ENCODE peak calls at places on chromosomes 2 and 18, in six cellular contexts. S is CD8-positive, alpha-beta memory T cell; B is ovary; F is AG04450; N is HCT116; U is A549. X is an unnamed sample. For H3K9me3, the result is how much of the 10 kb centered on the place peaks cover.

GRCh38 chr18:56492136-56492535 is 146.3 kb downstream of the TXNL1 start:
- DNase-seq in S (no peak), B (no peak), F (no peak), N (no peak), U (no peak), X (no peak)

GRCh38 chr2:1755436-1756191 is 11.3 kb upstream of the PXDN start:
- DNase-seq in S (no peak), B (no peak), F (peak), N (no peak), U (no peak), X (no peak)

GRCh38 chr2:99478632-99479031 is 11.2 kb downstream of the REV1 start:
- DNase-seq in S (no peak), B (no peak), F (no peak), N (no peak), U (no peak), X (no peak)

GRCh38 chr2:98036349-98037000 is 40.7 kb upstream of the TMEM131 start:
- DNase-seq in S (no peak), B (no peak), F (no peak), N (no peak), U (no peak), X (no peak)

GRCh38 chr2:37198681-37199065 is 2.4 kb downstream of the CEBPZOS start:
- DNase-seq in S (no peak), B (no peak), F (no peak), N (no peak), U (no peak), X (no peak)

GRCh38 chr2:165778653-165779451 is 15.2 kb downstream of the GALNT3 start:
- DNase-seq in S (no peak), B (no peak), F (no peak), N (no peak), U (peak), X (no peak)

GRCh38 chr2:111111101-111111755 is 9.5 kb upstream of the BCL2L11 start:
- DNase-seq in S (no peak), B (no peak), F (no peak), N (no peak), U (no peak), X (no peak)

GRCh38 chr2:241565413-241565812 is 6.9 kb downstream of the BOK start:
- DNase-seq in S (no peak), B (no peak), F (no peak), N (no peak), U (no peak), X (no peak)

GRCh38 chr2:160460333-160460731 is 33.3 kb downstream of the RBMS1 start:
- DNase-seq in S (no peak), B (no peak), F (no peak), N (no peak), U (no peak), X (no peak)

GRCh38 chr2:140526575-140526974 is 1604.2 kb downstream of the LRP1B start:
- DNase-seq in S (no peak), B (no peak), F (no peak), N (peak), U (peak), X (no peak)

GRCh38 chr2:67503066-67503795 is 106.1 kb downstream of the ETAA1 start:
- DNase-seq in S (no peak), B (no peak), F (peak), N (no peak), U (peak), X (no peak)

DNA sequence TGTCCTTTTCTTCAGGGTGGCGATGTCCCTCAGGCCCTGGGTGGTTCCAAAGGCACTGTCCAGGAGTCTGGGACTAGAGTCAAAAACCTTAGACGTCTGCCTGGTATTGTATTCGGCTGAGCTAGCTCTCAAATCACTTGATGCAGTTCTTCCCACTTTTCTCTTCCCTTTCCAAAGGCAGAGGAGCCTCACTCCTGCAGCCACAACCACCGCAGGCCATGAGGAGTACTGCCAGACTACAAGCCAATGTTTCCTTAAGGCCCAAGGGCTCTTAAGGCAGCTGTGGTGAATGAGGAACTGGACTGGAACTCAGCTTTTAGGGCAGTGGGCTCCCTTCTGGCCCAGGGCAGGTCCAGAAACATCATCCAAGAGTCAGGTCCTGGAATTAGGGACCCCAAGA is 360.7 kb downstream of the SPAG16 start:
- DNase-seq in S (no peak), B (no peak), F (no peak), N (no peak), U (no peak), X (no peak)
- H3K9me3 ChIP-seq in S (under half), B (under half), F (under half), N (under half), U (under half), X (under half)

DNA sequence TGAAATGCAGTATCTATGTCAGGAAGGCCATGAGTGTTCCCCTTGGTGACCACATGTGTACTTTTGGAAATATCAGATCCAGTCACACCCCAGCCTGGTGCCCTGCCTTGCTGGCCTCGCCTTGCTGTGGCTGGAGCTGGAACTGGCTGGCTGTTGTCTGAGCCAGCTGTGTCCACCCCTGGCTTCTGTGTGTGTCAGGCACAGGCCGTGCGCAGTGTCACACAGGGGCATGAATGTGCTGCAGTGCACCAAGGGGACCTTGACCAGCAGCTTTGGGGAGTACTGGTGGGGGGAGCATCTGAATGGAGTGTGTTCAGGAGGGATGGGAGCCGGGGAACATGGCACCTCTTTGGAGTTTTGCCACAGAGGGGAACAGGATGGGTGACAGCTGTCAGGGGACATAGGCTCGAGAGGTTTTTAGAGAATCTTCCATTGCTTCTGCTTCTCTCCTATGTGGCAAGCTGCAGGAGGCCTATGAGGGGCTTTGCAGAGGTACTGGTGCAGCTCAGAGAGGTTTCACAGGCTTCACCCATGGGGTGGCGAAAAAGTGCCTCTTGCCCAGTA is 44.7 kb upstream of the FAHD2A start:
- DNase-seq in S (no peak), B (no peak), F (no peak), N (no peak), U (no peak), X (no peak)
- H3K9me3 ChIP-seq in S (under half), B (under half), F (under half), N (under half), U (under half), X (under half)

GRCh38 chr2:239846789-239847676 is 178.1 kb downstream of the NDUFA10 start:
- DNase-seq in S (no peak), B (no peak), F (no peak), N (no peak), U (no peak), X (no peak)
- H3K9me3 ChIP-seq in S (under half), B (under half), F (under half), N (under half), U (under half), X (under half)

GRCh38 chr18:44396550-44396949 is 284.1 kb upstream of the SETBP1 start:
- DNase-seq in S (no peak), B (no peak), F (no peak), N (no peak), U (no peak), X (no peak)
- H3K9me3 ChIP-seq in S (under half), B (under half), F (under half), N (under half), U (under half), X (under half)

GRCh38 chr18:52791321-52791720 is 451.3 kb downstream of the DCC start:
- DNase-seq in S (no peak), B (no peak), F (no peak), N (no peak), U (no peak), X (no peak)
- H3K9me3 ChIP-seq in S (under half), B (under half), F (under half), N (under half), U (under half), X (under half)

GRCh38 chr2:95319481-95320343 is 22.6 kb downstream of the KCNIP3 start:
- DNase-seq in S (no peak), B (no peak), F (no peak), N (no peak), U (no peak), X (no peak)

GRCh38 chr2:95320344-95320712 is 23.2 kb downstream of the KCNIP3 start:
- DNase-seq in S (no peak), B (no peak), F (no peak), N (no peak), U (no peak), X (no peak)

GRCh38 chr2:95317123-95317500 is 20.0 kb downstream of the KCNIP3 start:
- DNase-seq in S (no peak), B (no peak), F (no peak), N (no peak), U (no peak), X (no peak)

GRCh38 chr2:95317665-95318425 is 20.7 kb downstream of the KCNIP3 start:
- DNase-seq in S (no peak), B (no peak), F (no peak), N (no peak), U (no peak), X (no peak)

DNA sequence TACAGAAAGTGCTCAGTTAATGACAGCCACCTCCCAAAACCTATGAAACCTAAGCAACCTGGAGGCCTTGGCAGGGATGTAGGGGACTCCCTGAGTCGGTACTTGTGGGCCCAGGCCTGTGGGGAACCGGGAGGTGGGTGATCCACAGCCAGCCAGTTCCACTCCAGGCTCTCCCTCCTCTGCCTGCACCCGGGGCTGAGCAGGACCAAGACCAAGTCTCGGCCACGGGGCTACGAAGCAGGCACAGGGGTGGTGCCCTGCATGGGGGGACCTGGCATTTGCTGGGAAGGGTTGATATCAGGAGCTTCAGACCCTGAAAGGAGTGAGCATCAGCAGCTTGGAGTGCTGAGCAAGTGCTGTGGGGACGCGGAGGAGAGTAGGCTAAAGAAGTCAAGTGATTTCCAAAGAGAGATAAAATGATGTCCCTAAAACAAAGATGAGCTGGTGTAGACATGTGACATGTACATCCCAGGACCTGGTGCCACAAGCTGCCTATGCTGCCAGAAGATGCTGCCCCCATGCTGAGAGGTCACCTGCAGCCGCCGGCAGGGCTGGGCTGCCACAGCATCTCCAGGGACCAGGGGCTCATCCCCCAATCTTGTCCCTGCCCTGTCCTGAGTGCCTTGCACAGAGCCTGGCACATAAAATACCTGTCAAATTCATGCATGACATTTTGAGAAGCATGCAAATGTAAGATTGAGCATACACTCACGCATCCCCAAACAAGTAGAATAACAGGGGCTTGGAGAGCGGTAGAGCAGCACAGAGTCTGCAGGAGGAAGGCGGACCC is 21.5 kb downstream of the KCNIP3 start:
- DNase-seq in S (no peak), B (no peak), F (no peak), N (no peak), U (no peak), X (no peak)
- H3K9me3 ChIP-seq in S (under half), B (under half), F (under half), N (under half), U (under half), X (under half)